ENCODE peak calls at places on chromosome 5, in four cellular contexts. F is PC-9, R is endothelial cell of umbilical vein, C is IMR-90. M is an unnamed sample. For H3K36me3, the result is how much of the 10 kb centered on the place peaks cover.

GRCh38 chr5:149317281-149318048 is 27.8 kb upstream of the GRPEL2 start:
- DNase-seq in F (no peak), R (peak), C (peak), M (peak)

GRCh38 chr5:36158144-36158543 is 6.2 kb downstream of the SKP2 start:
- DNase-seq in F (no peak), R (peak), C (peak), M (peak)

GRCh38 chr5:9601055-9601739 is 29.0 kb downstream of the TAS2R1 start:
- DNase-seq in F (no peak), R (no peak), C (no peak), M (no peak)

GRCh38 chr5:40770764-40771163 is 15.0 kb upstream of the TTC33 start:
- DNase-seq in F (no peak), R (no peak), C (no peak), M (no peak)

GRCh38 chr5:95181650-95182049 is 103.2 kb downstream of the MCTP1 start:
- DNase-seq in F (no peak), R (no peak), C (no peak), M (peak)

GRCh38 chr5:42592401-42592800 is 164.2 kb upstream of the CCDC152 start:
- DNase-seq in F (no peak), R (no peak), C (no peak), M (no peak)

GRCh38 chr5:154179846-154180710 is 10.5 kb upstream of the GALNT10 start:
- DNase-seq in F (peak), R (peak), C (peak), M (peak)

GRCh38 chr5:32991416-32991805 is 280.3 kb downstream of the NPR3 start:
- DNase-seq in F (no peak), R (no peak), C (no peak), M (no peak)

GRCh38 chr5:155947394-155948062 is 379.4 kb upstream of the SGCD start:
- DNase-seq in F (no peak), R (no peak), C (peak), M (no peak)

GRCh38 chr5:179923422-179923821 is 15.7 kb upstream of the TBC1D9B start:
- DNase-seq in F (no peak), R (no peak), C (no peak), M (no peak)

GRCh38 chr5:14464661-14465060 is 116.9 kb upstream of the OTULINL start:
- DNase-seq in F (no peak), R (no peak), C (no peak), M (no peak)
- H3K36me3 ChIP-seq in F (under half), R (under half), C (half or more), M (under half)

GRCh38 chr5:138000102-138000723 is 32.7 kb downstream of the FAM13B start:
- DNase-seq in F (no peak), R (peak), C (peak), M (no peak)
- H3K27ac ChIP-seq in F (no peak), R (no peak), C (peak), M (no peak)

GRCh38 chr5:72285425-72285821 is 34.6 kb downstream of the MRPS27 start:
- DNase-seq in F (no peak), R (no peak), C (no peak), M (no peak)
- H3K36me3 ChIP-seq in F (under half), R (under half), C (under half), M (under half)

DNA sequence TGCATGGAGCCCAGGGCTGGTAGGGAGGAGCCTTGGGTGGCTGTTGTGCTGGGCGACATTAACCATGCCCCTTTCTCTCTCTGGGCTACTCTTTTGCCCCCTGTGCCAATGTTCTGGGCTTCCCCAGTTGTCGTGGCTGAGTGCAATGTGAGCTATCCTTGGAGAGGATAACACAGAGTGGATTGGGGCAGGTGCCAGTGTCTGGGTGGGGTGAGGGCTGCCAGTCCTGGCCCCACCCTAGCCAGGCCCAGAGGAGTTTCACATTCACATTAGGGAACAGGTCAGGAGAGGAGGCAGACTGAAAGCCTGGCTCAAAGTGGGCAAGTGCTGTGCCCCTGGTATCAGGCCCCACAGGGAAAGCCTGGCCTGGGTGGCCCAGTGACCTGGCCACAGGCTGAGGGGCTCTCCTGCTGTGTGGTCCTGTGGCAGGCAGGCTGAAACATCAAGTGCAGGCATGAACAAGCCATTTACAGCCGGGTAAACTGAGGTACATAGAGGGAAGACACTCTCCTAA is 7.5 kb upstream of the NDST1 start:
- DNase-seq in F (no peak), R (no peak), C (no peak), M (no peak)
- H3K27ac ChIP-seq in F (no peak), R (no peak), C (no peak), M (no peak)

DNA sequence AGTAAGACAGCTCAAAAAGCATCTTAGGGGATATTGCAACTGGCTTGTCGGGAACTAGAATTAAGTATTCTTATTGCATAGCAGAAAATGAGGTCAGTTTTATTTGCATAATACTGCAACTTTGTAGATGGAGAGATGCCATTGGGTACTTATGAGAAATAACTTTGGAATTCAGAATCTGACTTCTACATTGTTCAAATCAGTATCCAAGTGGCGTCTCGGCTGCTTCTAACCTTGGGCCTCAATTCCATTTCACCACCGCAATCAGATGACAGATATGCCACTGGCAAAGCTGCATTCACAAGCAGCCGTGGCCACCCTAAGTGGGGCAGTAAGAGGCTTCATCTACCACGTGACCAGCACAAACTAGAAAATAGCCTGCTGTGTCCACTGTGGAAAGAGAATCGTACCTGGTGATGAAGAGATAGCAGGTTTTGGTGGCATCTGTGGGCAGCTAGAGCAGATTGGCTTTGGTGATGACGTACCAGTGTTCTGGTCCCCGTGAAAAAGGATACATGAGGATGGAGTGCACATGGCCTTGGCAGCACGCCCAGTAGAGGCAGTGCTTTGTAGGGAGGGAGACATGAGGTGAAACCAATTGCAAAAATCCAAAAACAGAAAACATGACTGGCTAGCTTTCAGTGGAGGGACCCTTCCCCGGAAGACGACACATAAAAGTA is 116.6 kb downstream of the KLHL3 start:
- DNase-seq in F (peak), R (no peak), C (peak), M (peak)
- H3K36me3 ChIP-seq in F (under half), R (under half), C (under half), M (under half)

DNA sequence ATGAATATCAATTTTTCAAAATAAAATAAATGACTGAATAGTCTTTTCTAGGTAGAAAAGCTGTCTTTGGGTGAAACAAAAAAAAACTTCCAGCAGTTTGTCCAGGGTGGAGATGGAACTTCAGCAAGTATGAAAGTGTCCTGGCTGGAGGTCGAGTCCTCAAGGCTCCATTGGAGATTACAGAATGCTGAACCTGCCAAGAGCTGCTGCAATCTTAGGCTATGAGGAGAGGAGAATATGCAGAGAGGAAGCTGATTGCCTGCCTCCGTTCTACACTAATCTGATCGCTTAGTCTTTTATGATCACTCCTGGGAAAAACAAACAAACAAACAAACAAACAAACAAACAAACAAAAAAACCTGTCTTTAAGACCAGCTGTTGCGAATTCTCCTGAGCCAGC is 50.6 kb downstream of the NREP start:
- DNase-seq in F (no peak), R (no peak), C (no peak), M (no peak)
- H3K27ac ChIP-seq in F (no peak), R (no peak), C (no peak), M (no peak)

DNA sequence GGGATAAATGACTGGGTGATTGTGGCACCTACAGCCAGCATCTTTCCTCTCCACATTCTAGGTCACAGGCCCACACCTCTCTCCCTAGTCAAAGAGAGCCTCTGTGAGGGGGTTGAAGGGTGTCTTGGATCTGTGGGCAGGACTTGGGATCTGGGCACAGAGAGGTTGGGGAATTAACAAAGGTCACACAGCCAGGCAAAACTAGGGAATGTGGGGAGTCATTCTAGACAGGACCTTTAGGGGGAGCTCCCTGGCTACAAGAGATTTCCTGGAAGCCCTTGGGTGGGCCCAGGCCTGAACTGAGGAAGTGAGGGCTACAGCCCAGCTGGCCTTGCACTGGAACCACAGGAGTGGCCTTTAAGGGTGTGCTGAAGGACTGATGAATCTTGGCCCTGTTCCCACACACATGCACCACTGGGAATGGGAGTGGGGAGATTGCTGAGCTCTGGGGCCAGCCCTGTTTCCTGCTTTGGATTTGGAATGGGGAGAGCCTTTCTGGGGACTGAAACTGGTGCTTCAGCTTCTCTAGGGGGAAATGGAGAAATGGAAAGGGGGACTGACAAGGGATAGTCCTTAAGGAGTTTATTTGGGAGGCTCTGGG is 12.4 kb upstream of the CXXC5 start:
- DNase-seq in F (peak), R (peak), C (peak), M (peak)
- H3K36me3 ChIP-seq in F (under half), R (under half), C (under half), M (under half)

DNA sequence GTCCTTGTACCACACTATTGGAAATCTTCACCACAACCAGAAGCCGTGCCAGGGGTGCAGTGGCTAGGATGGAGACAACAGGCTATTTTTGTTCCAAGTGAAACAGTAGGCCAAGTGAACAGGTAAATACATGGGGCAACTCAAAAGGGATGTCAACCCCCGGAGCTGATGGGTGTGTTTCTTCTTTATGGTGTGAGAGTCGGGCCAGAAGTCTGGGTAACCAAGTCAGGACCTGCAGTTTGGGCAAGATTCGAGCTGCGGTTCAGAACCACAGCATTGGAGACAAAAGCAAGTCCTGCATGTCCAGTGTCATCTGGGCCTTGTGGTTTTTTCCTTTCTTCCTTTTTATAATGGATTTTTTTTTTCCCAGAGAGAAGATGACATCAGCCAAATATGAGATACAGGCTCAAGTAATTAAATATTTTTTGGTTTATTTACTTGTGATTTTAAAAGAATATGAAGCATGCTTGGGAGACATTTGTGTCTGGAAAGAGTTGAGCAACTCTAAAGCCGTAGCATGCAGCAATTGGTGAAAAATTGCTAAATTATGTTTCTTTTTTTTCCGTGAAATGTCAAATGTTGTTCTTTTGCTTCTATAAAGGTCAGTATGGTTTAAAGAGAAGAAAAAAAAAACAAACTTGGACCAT is 261.6 kb downstream of the ARRDC3 start:
- DNase-seq in F (no peak), R (no peak), C (no peak), M (no peak)
- H3K27ac ChIP-seq in F (no peak), R (no peak), C (no peak), M (peak)

DNA sequence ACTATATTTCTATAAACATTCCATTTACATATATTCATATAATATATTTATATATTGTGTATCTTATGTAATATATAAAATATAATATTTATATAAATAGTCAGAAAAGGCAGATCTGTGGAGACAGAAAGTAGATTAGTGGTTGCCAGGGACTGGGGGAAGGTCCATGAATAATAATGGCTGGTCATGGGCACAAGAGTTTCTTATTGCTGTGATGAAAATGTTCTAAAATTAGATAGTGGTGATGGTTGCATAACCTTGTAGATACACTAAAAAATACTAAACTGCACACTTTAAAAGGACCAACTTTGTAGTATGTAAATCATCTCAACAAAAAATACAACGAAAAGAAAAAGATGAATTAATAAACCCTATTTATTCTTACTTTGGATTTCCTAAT is 47.3 kb downstream of the NUP155 start:
- DNase-seq in F (no peak), R (no peak), C (no peak), M (no peak)
- H3K36me3 ChIP-seq in F (under half), R (under half), C (under half), M (half or more)